ENCODE peak calls at places on chromosomes 1 and 21, in four cellular contexts. S is cardiac septum, T is EH, C is HEK293T. R is an unnamed sample.

GRCh38 chr1:27862671-27863551 is 9.4 kb upstream of the THEMIS2 start:
- DNase-seq in S (peak), T (peak), C (no peak), R (peak)

GRCh38 chr21:42779431-42779861 is 99.9 kb downstream of the WDR4 start:
- DNase-seq in S (no peak), T (no peak), C (no peak), R (no peak)

GRCh38 chr1:224929335-224930237 is at the start of gene DNAH14:
- DNase-seq in S (no peak), T (peak), C (peak), R (peak)

GRCh38 chr1:159991513-159991912 is 37.5 kb upstream of the SLAMF9 start:
- DNase-seq in S (no peak), T (peak), C (no peak), R (no peak)

GRCh38 chr1:23590058-23590783 is 30.9 kb upstream of the ID3 start:
- DNase-seq in S (no peak), T (no peak), C (no peak), R (no peak)

GRCh38 chr1:200893411-200893901 is 1.2 kb upstream of the INAVA start:
- DNase-seq in S (no peak), T (no peak), C (no peak), R (no peak)

GRCh38 chr1:202852163-202852904 is 36.6 kb downstream of the RABIF start:
- DNase-seq in S (no peak), T (peak), C (peak), R (peak)

GRCh38 chr1:17101261-17101660 is 18.0 kb downstream of the PADI2 start:
- DNase-seq in S (no peak), T (no peak), C (no peak), R (no peak)

GRCh38 chr1:246893205-246893939 is 38.4 kb downstream of the AHCTF1 start:
- DNase-seq in S (no peak), T (no peak), C (no peak), R (no peak)

GRCh38 chr1:187621961-187622360 is 793.2 kb downstream of the PLA2G4A start:
- DNase-seq in S (no peak), T (no peak), C (no peak), R (no peak)

GRCh38 chr1:223540485-223541106 is 124.9 kb downstream of the CAPN8 start:
- DNase-seq in S (no peak), T (no peak), C (no peak), R (no peak)

GRCh38 chr1:167499106-167499505 is 19.2 kb downstream of the CD247 start:
- DNase-seq in S (no peak), T (no peak), C (no peak), R (no peak)

GRCh38 chr1:89581859-89582258 is 51.1 kb upstream of the LRRC8C start:
- DNase-seq in S (no peak), T (no peak), C (no peak), R (no peak)

GRCh38 chr1:78370779-78371482 is 119.8 kb upstream of the PTGFR start:
- DNase-seq in S (no peak), T (peak), C (no peak), R (no peak)

GRCh38 chr1:162626089-162626488 is 6.2 kb upstream of the DDR2 start:
- DNase-seq in S (no peak), T (no peak), C (no peak), R (no peak)